ENCODE peak calls at places on chromosomes 13 and 19, in eight cellular contexts. A is testis, O is astrocyte of the cerebellum, N is colonic mucosa, C is tibial artery, K is left lung, Z is pancreas, F is epithelial cell of esophagus. J is an unnamed sample.

GRCh38 chr19:5952193-5953033 is 25.5 kb downstream of the RANBP3 start:
- DNase-seq in A (no peak), O (no peak), N (no peak), C (no peak), K (no peak), Z (no peak), F (no peak), J (no peak)

GRCh38 chr13:73828811-73829210 is 305.4 kb downstream of the KLF12 start:
- DNase-seq in A (no peak), O (no peak), N (no peak), C (no peak), K (no peak), Z (no peak), F (no peak), J (no peak)

GRCh38 chr13:60288569-60288968 is 108.5 kb upstream of the TDRD3 start:
- DNase-seq in A (no peak), O (no peak), N (no peak), C (no peak), K (no peak), Z (no peak), F (no peak), J (no peak)

GRCh38 chr19:16355293-16356043 is 30.8 kb downstream of the KLF2 start:
- DNase-seq in A (peak), O (no peak), N (no peak), C (no peak), K (no peak), Z (no peak), F (no peak), J (no peak)

GRCh38 chr13:48655291-48655690 is 1.6 kb downstream of the CYSLTR2 start:
- DNase-seq in A (no peak), O (no peak), N (no peak), C (no peak), K (no peak), Z (no peak), F (no peak), J (no peak)

GRCh38 chr19:44092108-44092507 is 2.1 kb upstream of the ZNF224 start:
- DNase-seq in A (no peak), O (no peak), N (no peak), C (no peak), K (no peak), Z (no peak), F (no peak), J (no peak)

GRCh38 chr13:52001120-52001731 is 10.0 kb downstream of the ATP7B start:
- DNase-seq in A (no peak), O (peak), N (no peak), C (no peak), K (no peak), Z (no peak), F (peak), J (peak)

GRCh38 chr19:18726846-18727245 is 43.4 kb downstream of the CRTC1 start:
- DNase-seq in A (no peak), O (no peak), N (no peak), C (no peak), K (no peak), Z (no peak), F (no peak), J (no peak)

GRCh38 chr19:28633223-28634030 is 579.5 kb downstream of the UQCRFS1 start:
- DNase-seq in A (peak), O (peak), N (peak), C (no peak), K (no peak), Z (no peak), F (peak), J (peak)

GRCh38 chr19:29074579-29074978 is 138.4 kb downstream of the UQCRFS1 start:
- DNase-seq in A (no peak), O (no peak), N (no peak), C (no peak), K (no peak), Z (no peak), F (no peak), J (no peak)

GRCh38 chr19:52336976-52337375 is 933 bp downstream of the ZNF610 start:
- DNase-seq in A (no peak), O (no peak), N (no peak), C (no peak), K (no peak), Z (no peak), F (no peak), J (no peak)

GRCh38 chr19:13965926-13966683 is 13.8 kb downstream of the DCAF15 start:
- DNase-seq in A (no peak), O (no peak), N (no peak), C (no peak), K (no peak), Z (peak), F (no peak), J (no peak)

GRCh38 chr19:6963259-6963852 is 57.9 kb downstream of the MBD3L2B start:
- DNase-seq in A (no peak), O (no peak), N (no peak), C (no peak), K (no peak), Z (no peak), F (no peak), J (no peak)

GRCh38 chr13:32314968-32315254 is 252 bp downstream of the ZAR1L start:
- DNase-seq in A (peak), O (peak), N (peak), C (peak), K (no peak), Z (no peak), F (peak), J (peak)

GRCh38 chr19:40815223-40815622 is 16.2 kb downstream of the EGLN2 start:
- DNase-seq in A (no peak), O (no peak), N (no peak), C (no peak), K (no peak), Z (no peak), F (no peak), J (no peak)

GRCh38 chr13:22040810-22041364 is 370.0 kb downstream of the FGF9 start:
- DNase-seq in A (peak), O (no peak), N (no peak), C (no peak), K (no peak), Z (no peak), F (peak), J (no peak)
- H3K4me3 ChIP-seq in A (peak), O (no peak), N (peak), C (no peak), K (no peak), Z (no peak), F (peak), J (peak)

DNA sequence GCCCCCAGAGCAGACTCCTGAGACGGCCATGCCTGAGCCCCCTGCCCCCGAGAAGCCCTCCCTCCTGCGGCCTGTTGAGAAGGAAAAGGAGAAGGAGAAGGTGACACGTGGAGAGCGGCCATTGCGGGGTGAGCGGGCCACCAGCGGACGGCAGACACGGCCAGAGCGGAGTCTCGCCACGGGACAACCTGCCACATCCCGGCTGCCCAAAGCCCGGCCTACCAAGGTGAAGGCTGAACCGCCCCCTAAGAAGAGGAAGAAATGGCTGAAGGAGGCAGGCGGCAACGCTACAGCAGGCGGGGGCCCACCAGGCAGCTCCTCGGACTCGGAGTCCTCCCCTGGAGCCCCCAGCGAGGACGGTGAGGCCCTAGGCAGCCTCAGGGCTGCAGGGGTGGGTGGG is 24.1 kb downstream of the RRAS start:
- DNase-seq in A (no peak), O (no peak), N (no peak), C (no peak), K (peak), Z (no peak), F (no peak), J (no peak)
- H3K4me3 ChIP-seq in A (no peak), O (no peak), N (no peak), C (no peak), K (no peak), Z (no peak), F (no peak), J (no peak)

GRCh38 chr19:56476093-56476492 is 1.1 kb downstream of the ZNF667 start:
- DNase-seq in A (no peak), O (no peak), N (no peak), C (no peak), K (no peak), Z (no peak), F (no peak), J (no peak)
- H3K4me3 ChIP-seq in A (no peak), O (peak), N (no peak), C (no peak), K (no peak), Z (no peak), F (peak), J (no peak)

DNA sequence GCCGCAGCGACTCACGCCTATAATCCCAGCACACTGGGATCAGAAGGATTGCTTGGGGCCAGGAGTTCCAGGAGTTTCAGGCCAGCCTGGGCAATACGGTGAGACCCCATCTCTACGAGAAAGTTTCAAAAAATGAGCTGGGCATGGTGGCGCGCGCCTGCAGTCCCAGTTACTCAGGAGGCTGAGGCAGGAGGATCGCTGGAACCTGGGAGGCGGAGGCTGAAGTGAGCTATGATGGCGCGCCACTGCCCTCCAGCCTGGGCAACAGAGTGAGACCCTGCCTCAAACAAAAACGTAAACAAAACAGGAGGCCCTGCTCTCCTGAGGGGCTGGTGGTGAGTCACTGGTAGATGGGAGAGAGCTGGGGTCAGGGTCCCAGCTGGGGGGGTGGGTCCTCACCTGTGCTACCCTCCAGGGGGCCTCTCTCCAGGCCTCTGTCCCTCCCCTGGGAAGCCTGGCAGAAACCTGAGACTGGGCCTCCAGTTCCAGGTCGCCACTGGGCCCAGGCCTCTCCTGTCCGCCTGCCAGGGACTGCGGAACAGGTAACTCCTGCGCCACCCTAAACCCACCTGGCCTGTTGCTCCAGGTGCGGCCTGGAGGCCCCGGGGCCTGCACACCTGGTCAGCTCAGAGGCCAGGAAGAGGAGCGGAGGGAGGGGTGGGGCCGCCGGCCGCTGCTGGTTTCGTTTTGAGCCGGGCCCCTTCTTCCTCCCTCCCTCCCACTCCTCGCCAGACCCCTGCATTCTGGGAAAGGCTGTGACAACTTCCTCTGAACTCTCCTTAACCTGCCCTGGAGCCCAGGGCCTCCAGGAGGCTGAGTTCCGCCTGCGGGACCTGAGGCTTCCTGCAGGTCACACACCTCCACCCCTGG is 17.2 kb upstream of the ZBTB7A start:
- DNase-seq in A (no peak), O (no peak), N (peak), C (no peak), K (no peak), Z (no peak), F (no peak), J (no peak)
- H3K4me3 ChIP-seq in A (no peak), O (no peak), N (no peak), C (peak), K (no peak), Z (no peak), F (no peak), J (peak)

DNA sequence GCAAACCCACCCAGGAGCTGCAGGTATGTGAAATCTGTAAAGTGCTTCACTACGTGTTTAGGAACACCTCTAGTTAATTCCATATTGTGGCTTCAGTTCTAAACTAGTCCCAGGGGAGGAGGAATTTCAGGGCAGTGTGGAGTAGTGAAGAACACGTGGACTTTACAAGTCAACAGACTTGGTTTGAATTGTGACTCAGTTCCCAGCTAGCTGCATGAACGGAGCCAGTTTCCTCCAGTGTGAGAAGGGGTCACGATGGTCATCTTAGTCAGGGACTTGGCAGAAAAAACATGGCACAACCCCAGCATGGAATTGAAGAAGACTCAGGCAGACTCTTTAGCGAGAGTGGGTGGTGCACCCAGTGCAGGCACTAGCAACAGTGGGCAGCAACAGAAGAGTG is 175.7 kb upstream of the UBL3 start:
- DNase-seq in A (no peak), O (no peak), N (no peak), C (peak), K (no peak), Z (no peak), F (peak), J (no peak)
- H3K4me3 ChIP-seq in A (no peak), O (no peak), N (no peak), C (no peak), K (no peak), Z (no peak), F (no peak), J (no peak)

GRCh38 chr19:53596056-53596455 is 35.7 kb upstream of the DPRX start:
- DNase-seq in A (no peak), O (no peak), N (no peak), C (no peak), K (no peak), Z (no peak), F (no peak), J (no peak)
- H3K4me3 ChIP-seq in A (no peak), O (no peak), N (no peak), C (no peak), K (no peak), Z (no peak), F (no peak), J (no peak)

DNA sequence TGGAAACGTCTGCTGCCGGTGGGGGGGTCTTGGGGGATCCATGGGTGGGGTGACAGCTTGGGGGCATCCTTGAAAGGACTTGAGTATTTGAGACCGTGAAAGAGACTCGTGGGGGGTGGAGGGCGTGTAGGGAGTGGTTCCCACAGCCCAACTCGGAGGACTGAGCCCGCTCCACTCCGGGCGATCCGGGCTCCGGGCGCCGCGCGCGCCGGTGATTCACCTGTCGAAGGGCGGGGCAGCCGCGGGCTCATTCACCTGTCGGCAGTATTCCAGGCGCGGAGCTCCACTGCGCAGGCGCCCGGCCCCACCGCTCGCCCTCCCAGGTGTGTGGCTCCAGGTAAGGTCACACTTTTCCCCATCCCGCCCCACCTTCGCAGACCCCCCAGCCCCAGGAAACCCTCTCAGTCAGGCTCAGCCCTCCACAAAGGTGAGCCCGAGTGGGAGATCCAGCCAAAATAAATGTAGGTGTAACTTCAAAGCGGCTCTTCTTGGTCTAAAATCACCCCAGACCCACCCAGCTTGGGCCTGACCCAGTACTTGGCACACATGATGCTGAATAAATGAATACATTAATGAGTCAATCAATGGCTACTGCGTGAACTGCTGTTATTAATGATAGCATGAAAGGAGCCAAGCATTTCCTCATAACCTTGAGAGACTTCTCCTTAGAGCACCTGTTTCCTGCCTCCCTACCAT is 4.7 kb downstream of the NOTCH3 start:
- DNase-seq in A (peak), O (no peak), N (peak), C (no peak), K (peak), Z (peak), F (peak), J (no peak)
- H3K4me3 ChIP-seq in A (no peak), O (peak), N (peak), C (peak), K (no peak), Z (peak), F (peak), J (no peak)

J was measured in CD8-positive, alpha-beta memory T cell.